ENCODE peak calls at places on chromosomes 2 and 18, in four cellular contexts. One of them, this sample, is unnamed.

GRCh38 chr2:146147448-146148012 is 1627.6 kb upstream of the ZEB2 start:
- DNase-seq in fibroblast of lung: no peak
- DNase-seq in pancreas: no peak
- DNase-seq in KG1: no peak
- DNase-seq in this sample: no peak

GRCh38 chr18:76986391-76986790 is 146.2 kb downstream of the MBP start:
- DNase-seq in KG1: no peak
- DNase-seq in pancreas: no peak
- DNase-seq in fibroblast of lung: no peak
- DNase-seq in this sample: no peak

GRCh38 chr2:238864207-238865014 is 16.5 kb downstream of the TWIST2 start:
- DNase-seq in fibroblast of lung: peak; percentile 99
- DNase-seq in KG1: no peak
- DNase-seq in pancreas: peak; percentile 68
- DNase-seq in this sample: no peak

GRCh38 chr2:233404227-233404626 is 49.9 kb downstream of the DGKD start:
- DNase-seq in KG1: no peak
- DNase-seq in fibroblast of lung: peak; percentile 56
- DNase-seq in pancreas: no peak
- DNase-seq in this sample: no peak

GRCh38 chr2:200025717-200026116 is 70.3 kb downstream of the MAIP1 start:
- DNase-seq in KG1: no peak
- DNase-seq in fibroblast of lung: no peak
- DNase-seq in pancreas: no peak
- DNase-seq in this sample: no peak

GRCh38 chr2:30871440-30871839 is 64.2 kb upstream of the CAPN13 start:
- DNase-seq in pancreas: no peak
- DNase-seq in fibroblast of lung: no peak
- DNase-seq in KG1: no peak
- DNase-seq in this sample: no peak

GRCh38 chr18:36811430-36811829 is 17.4 kb downstream of the TPGS2 start:
- DNase-seq in KG1: no peak
- DNase-seq in pancreas: no peak
- DNase-seq in fibroblast of lung: peak; percentile 54
- DNase-seq in this sample: no peak

GRCh38 chr2:235553696-235554100 is 59.9 kb downstream of the AGAP1 start:
- DNase-seq in KG1: no peak
- DNase-seq in fibroblast of lung: no peak
- DNase-seq in pancreas: peak; percentile 29
- DNase-seq in this sample: no peak

GRCh38 chr2:117771969-117772630 is 42.4 kb upstream of the DDX18 start:
- DNase-seq in KG1: no peak
- DNase-seq in fibroblast of lung: peak; percentile 41
- DNase-seq in pancreas: no peak
- DNase-seq in this sample: no peak

GRCh38 chr2:163314712-163315111 is 421.1 kb downstream of the FIGN start:
- DNase-seq in pancreas: no peak
- DNase-seq in fibroblast of lung: no peak
- DNase-seq in KG1: no peak
- DNase-seq in this sample: no peak

GRCh38 chr2:59184281-59185020 is 943.3 kb upstream of the FANCL start:
- DNase-seq in pancreas: no peak
- DNase-seq in fibroblast of lung: peak; percentile 8
- DNase-seq in KG1: peak; percentile 4
- DNase-seq in this sample: no peak

GRCh38 chr2:207629553-207629952 is 4.4 kb upstream of the METTL21A start:
- DNase-seq in KG1: no peak
- DNase-seq in pancreas: no peak
- DNase-seq in fibroblast of lung: no peak
- DNase-seq in this sample: no peak

GRCh38 chr18:25814841-25815458 is 275.5 kb downstream of the SS18 start:
- DNase-seq in fibroblast of lung: no peak
- DNase-seq in KG1: no peak
- DNase-seq in pancreas: no peak
- DNase-seq in this sample: no peak

GRCh38 chr2:64711260-64711659 is 57.5 kb upstream of the SERTAD2 start:
- DNase-seq in pancreas: no peak
- DNase-seq in KG1: no peak
- DNase-seq in fibroblast of lung: no peak
- DNase-seq in this sample: no peak

GRCh38 chr18:23578891-23579653 is 7.2 kb downstream of the NPC1 start:
- DNase-seq in KG1: no peak
- DNase-seq in pancreas: no peak
- DNase-seq in fibroblast of lung: peak; percentile 55
- DNase-seq in this sample: no peak

GRCh38 chr2:231038483-231039293 is 1.4 kb downstream of the C2orf72 start:
- DNase-seq in KG1: no peak
- DNase-seq in fibroblast of lung: no peak
- DNase-seq in pancreas: no peak
- DNase-seq in this sample: no peak

GRCh38 chr2:172086349-172087190 is 1.3 kb downstream of the DLX1 start:
- DNase-seq in fibroblast of lung: no peak
- DNase-seq in pancreas: peak; percentile 75
- DNase-seq in KG1: no peak
- DNase-seq in this sample: no peak

GRCh38 chr2:235812185-235812670 is 318.4 kb downstream of the AGAP1 start:
- DNase-seq in pancreas: no peak
- DNase-seq in KG1: no peak
- DNase-seq in fibroblast of lung: no peak
- DNase-seq in this sample: no peak

GRCh38 chr2:29878898-29879297 is 42.5 kb downstream of the ALK start:
- DNase-seq in pancreas: no peak
- DNase-seq in KG1: no peak
- DNase-seq in fibroblast of lung: no peak
- DNase-seq in this sample: no peak